ENCODE peak calls at places on chromosomes 5 and 9, in four cellular contexts. One of them, this sample, is unnamed.

GRCh38 chr9:6506571-6506970 is 93.6 kb downstream of the UHRF2 start:
- DNase-seq in activated T-cell treated with anti-CD3 and anti-CD28 coated beads, Interleukin-2, amount 50 U/mL, for 72 hours: no peak
- DNase-seq in HuH-7.5: no peak
- DNase-seq in lower lobe of right lung: no peak
- DNase-seq in this sample: no peak

GRCh38 chr9:127885508-127886281 is 8.2 kb upstream of the AK1 start:
- DNase-seq in activated T-cell treated with anti-CD3 and anti-CD28 coated beads, Interleukin-2, amount 50 U/mL, for 72 hours: no peak
- DNase-seq in lower lobe of right lung: no peak
- DNase-seq in HuH-7.5: no peak
- DNase-seq in this sample: no peak

GRCh38 chr9:133433351-133433843 is 11.2 kb downstream of the ADAMTS13 start:
- DNase-seq in lower lobe of right lung: no peak
- DNase-seq in activated T-cell treated with anti-CD3 and anti-CD28 coated beads, Interleukin-2, amount 50 U/mL, for 72 hours: no peak
- DNase-seq in HuH-7.5: no peak
- DNase-seq in this sample: no peak

GRCh38 chr5:102778478-102778877 is 23.4 kb downstream of the PAM start:
- DNase-seq in lower lobe of right lung: no peak
- DNase-seq in activated T-cell treated with anti-CD3 and anti-CD28 coated beads, Interleukin-2, amount 50 U/mL, for 72 hours: no peak
- DNase-seq in HuH-7.5: no peak
- DNase-seq in this sample: no peak

GRCh38 chr5:72383280-72384205 is 63.4 kb downstream of the PTCD2 start:
- DNase-seq in lower lobe of right lung: no peak
- DNase-seq in activated T-cell treated with anti-CD3 and anti-CD28 coated beads, Interleukin-2, amount 50 U/mL, for 72 hours: no peak
- DNase-seq in HuH-7.5: no peak
- DNase-seq in this sample: peak

GRCh38 chr9:133533878-133534277 is 626 bp upstream of the ADAMTSL2 start:
- DNase-seq in HuH-7.5: no peak
- DNase-seq in lower lobe of right lung: no peak
- DNase-seq in activated T-cell treated with anti-CD3 and anti-CD28 coated beads, Interleukin-2, amount 50 U/mL, for 72 hours: no peak
- DNase-seq in this sample: no peak

GRCh38 chr9:114910541-114910940 is 19.9 kb downstream of the TNFSF8 start:
- DNase-seq in activated T-cell treated with anti-CD3 and anti-CD28 coated beads, Interleukin-2, amount 50 U/mL, for 72 hours: no peak
- DNase-seq in lower lobe of right lung: no peak
- DNase-seq in HuH-7.5: no peak
- DNase-seq in this sample: no peak

GRCh38 chr9:106954562-106954961 is 91.6 kb downstream of the ZNF462 start:
- DNase-seq in lower lobe of right lung: no peak
- DNase-seq in activated T-cell treated with anti-CD3 and anti-CD28 coated beads, Interleukin-2, amount 50 U/mL, for 72 hours: no peak
- DNase-seq in HuH-7.5: no peak
- DNase-seq in this sample: no peak

GRCh38 chr9:31210982-31211570 is 1173.4 kb upstream of the ACO1 start:
- DNase-seq in activated T-cell treated with anti-CD3 and anti-CD28 coated beads, Interleukin-2, amount 50 U/mL, for 72 hours: no peak
- DNase-seq in lower lobe of right lung: peak
- DNase-seq in HuH-7.5: no peak
- DNase-seq in this sample: peak

GRCh38 chr9:89508951-89509607 is 11.2 kb upstream of the SEMA4D start:
- DNase-seq in HuH-7.5: no peak
- DNase-seq in lower lobe of right lung: no peak
- DNase-seq in activated T-cell treated with anti-CD3 and anti-CD28 coated beads, Interleukin-2, amount 50 U/mL, for 72 hours: no peak
- DNase-seq in this sample: no peak

GRCh38 chr5:52580921-52581320 is 206.8 kb upstream of the ITGA1 start:
- DNase-seq in lower lobe of right lung: no peak
- DNase-seq in HuH-7.5: no peak
- DNase-seq in activated T-cell treated with anti-CD3 and anti-CD28 coated beads, Interleukin-2, amount 50 U/mL, for 72 hours: no peak
- DNase-seq in this sample: no peak

GRCh38 chr5:34622046-34622435 is 34.1 kb upstream of the RAI14 start:
- DNase-seq in activated T-cell treated with anti-CD3 and anti-CD28 coated beads, Interleukin-2, amount 50 U/mL, for 72 hours: no peak
- DNase-seq in HuH-7.5: no peak
- DNase-seq in lower lobe of right lung: no peak
- DNase-seq in this sample: no peak

GRCh38 chr9:27471789-27472585 is 52.1 kb upstream of the IFNK start:
- DNase-seq in activated T-cell treated with anti-CD3 and anti-CD28 coated beads, Interleukin-2, amount 50 U/mL, for 72 hours: no peak
- DNase-seq in lower lobe of right lung: no peak
- DNase-seq in HuH-7.5: no peak
- DNase-seq in this sample: no peak

GRCh38 chr5:139513852-139514485 is 31.4 kb upstream of the STING1 start:
- DNase-seq in activated T-cell treated with anti-CD3 and anti-CD28 coated beads, Interleukin-2, amount 50 U/mL, for 72 hours: no peak
- DNase-seq in HuH-7.5: no peak
- DNase-seq in lower lobe of right lung: no peak
- DNase-seq in this sample: no peak

This sample was measured in A549.